ENCODE peak calls at places on chromosomes 6 and 20, in six cellular contexts. V, A, B, L, G and N are unnamed samples.
A peak's percentile ranks its signal among the peaks of the same experiment; 100 is the strongest.

GRCh38 chr20:39986231-39986904 is 702.7 kb downstream of the MAFB start:
- DNase-seq in V (peak; percentile 27), A (no peak), B (no peak), L (no peak), G (peak; percentile 57), N (no peak)

GRCh38 chr20:45999908-46000570 is 8.7 kb upstream of the MMP9 start:
- DNase-seq in V (no peak), A (no peak), B (no peak), L (no peak), G (no peak), N (no peak)

GRCh38 chr20:47506850-47507249 is 5.2 kb downstream of the NCOA3 start:
- DNase-seq in V (no peak), A (no peak), B (no peak), L (no peak), G (no peak), N (no peak)

GRCh38 chr6:17589402-17590116 is 10.5 kb upstream of the FAM8A1 start:
- DNase-seq in V (peak; percentile 60), A (no peak), B (peak; percentile 59), L (no peak), G (no peak), N (no peak)

GRCh38 chr20:37914672-37915433 is 11.9 kb downstream of the VSTM2L start:
- DNase-seq in V (no peak), A (peak; percentile 51), B (no peak), L (no peak), G (no peak), N (no peak)

GRCh38 chr6:46789434-46790358 is 3.5 kb upstream of the MEP1A start:
- DNase-seq in V (no peak), A (no peak), B (no peak), L (no peak), G (no peak), N (no peak)

GRCh38 chr6:135624402-135625297 is 127.1 kb upstream of the AHI1 start:
- DNase-seq in V (peak; percentile 10), A (no peak), B (no peak), L (no peak), G (no peak), N (peak; percentile 16)

GRCh38 chr6:139557547-139557946 is 183.1 kb upstream of the CITED2 start:
- DNase-seq in V (no peak), A (no peak), B (no peak), L (no peak), G (no peak), N (no peak)

GRCh38 chr6:158914923-158915322 is 85.1 kb downstream of the RSPH3 start:
- DNase-seq in V (no peak), A (no peak), B (no peak), L (no peak), G (no peak), N (no peak)

GRCh38 chr20:59788196-59788735 is 145.2 kb downstream of the SYCP2 start:
- DNase-seq in V (no peak), A (no peak), B (no peak), L (no peak), G (no peak), N (no peak)

GRCh38 chr6:143193571-143194094 is 132.9 kb downstream of the AIG1 start:
- DNase-seq in V (no peak), A (no peak), B (no peak), L (no peak), G (no peak), N (no peak)

GRCh38 chr6:40856271-40856670 is 182.8 kb downstream of the UNC5CL start:
- DNase-seq in V (peak; percentile 19), A (no peak), B (no peak), L (no peak), G (no peak), N (no peak)

GRCh38 chr20:12394786-12395185 is 477.1 kb downstream of the BTBD3 start:
- DNase-seq in V (no peak), A (no peak), B (peak; percentile 34), L (no peak), G (no peak), N (no peak)

GRCh38 chr6:12348530-12349511 is 58.7 kb downstream of the EDN1 start:
- DNase-seq in V (peak; percentile 60), A (no peak), B (peak; percentile 61), L (no peak), G (no peak), N (no peak)

GRCh38 chr6:169915769-169916550 is 164.5 kb downstream of the ERMARD start:
- DNase-seq in V (no peak), A (no peak), B (no peak), L (no peak), G (no peak), N (no peak)

GRCh38 chr20:51220293-51220706 is 197.4 kb upstream of the KCNG1 start:
- DNase-seq in V (no peak), A (peak; percentile 50), B (peak; percentile 78), L (peak; percentile 15), G (peak; percentile 22), N (peak; percentile 17)

GRCh38 chr6:143694560-143694959 is 16.8 kb downstream of the PHACTR2 start:
- DNase-seq in V (no peak), A (no peak), B (no peak), L (no peak), G (no peak), N (no peak)

GRCh38 chr6:33607126-33607783 is 13.9 kb upstream of the ITPR3 start:
- DNase-seq in V (no peak), A (no peak), B (no peak), L (no peak), G (no peak), N (no peak)

GRCh38 chr6:159788757-159789376 is 535 bp downstream of the TCP1 start:
- DNase-seq in V (no peak), A (no peak), B (peak; percentile 25), L (peak; percentile 6), G (peak; percentile 53), N (no peak)

GRCh38 chr20:6126846-6127245 is 4.0 kb upstream of the FERMT1 start:
- DNase-seq in V (no peak), A (no peak), B (no peak), L (no peak), G (no peak), N (no peak)

GRCh38 chr6:135909737-135910387 is 58.4 kb downstream of the PDE7B start:
- DNase-seq in V (no peak), A (peak; percentile 17), B (peak; percentile 56), L (peak; percentile 33), G (peak; percentile 27), N (peak; percentile 28)

GRCh38 chr6:12709556-12709955 is 7.0 kb upstream of the PHACTR1 start:
- DNase-seq in V (no peak), A (no peak), B (no peak), L (no peak), G (no peak), N (no peak)

GRCh38 chr20:50675671-50676376 is 15.5 kb downstream of the RIPOR3 start:
- DNase-seq in V (no peak), A (no peak), B (peak; percentile 49), L (no peak), G (no peak), N (no peak)

GRCh38 chr20:8309638-8310037 is 177.6 kb downstream of the PLCB1 start:
- DNase-seq in V (no peak), A (no peak), B (no peak), L (no peak), G (no peak), N (no peak)

GRCh38 chr6:109121411-109121810 is 26.1 kb downstream of the CEP57L1 start:
- DNase-seq in V (peak; percentile 1), A (no peak), B (no peak), L (no peak), G (no peak), N (no peak)

GRCh38 chr20:4088766-4089165 is 73.4 kb upstream of the RNF24 start:
- DNase-seq in V (no peak), A (no peak), B (no peak), L (no peak), G (no peak), N (no peak)

GRCh38 chr6:17585766-17586502 is 14.2 kb upstream of the FAM8A1 start:
- DNase-seq in V (no peak), A (no peak), B (peak; percentile 58), L (no peak), G (no peak), N (no peak)

GRCh38 chr6:33170176-33171095 is 21.8 kb downstream of the COL11A2 start:
- DNase-seq in V (no peak), A (no peak), B (no peak), L (no peak), G (no peak), N (no peak)